ENCODE peak calls at places on chromosomes 6 and 20, in nine cellular contexts. E, T, H, G, I, X, Z, O and C are unnamed samples. For H3K36me3, the result is how much of the 10 kb centered on the place peaks cover.

GRCh38 chr6:33858053-33858475 is 54.3 kb upstream of the MLN start:
- DNase-seq in T (no peak), O (no peak), E (no peak), I (no peak), H (no peak), G (no peak), X (no peak), Z (no peak), C (no peak)

GRCh38 chr6:20589266-20589665 is 55.0 kb downstream of the CDKAL1 start:
- DNase-seq in Z (no peak), G (no peak), X (no peak), I (no peak), H (no peak), O (no peak), T (no peak), E (no peak), C (no peak)

GRCh38 chr6:24321538-24322162 is 36.2 kb downstream of the DCDC2 start:
- DNase-seq in T (no peak), H (no peak), E (no peak), Z (peak), G (no peak), I (no peak), O (peak), X (no peak), C (no peak)

GRCh38 chr20:34262488-34263288 is 21.5 kb downstream of the ASIP start:
- DNase-seq in X (no peak), I (no peak), Z (no peak), E (no peak), H (peak), G (peak), T (peak), O (peak), C (peak)

GRCh38 chr20:40689100-40689942 is at the start of gene MAFB:
- DNase-seq in G (peak), E (no peak), H (peak), O (peak), T (peak), Z (peak), X (peak), I (no peak), C (peak)

GRCh38 chr6:160837146-160837545 is 135.1 kb downstream of the PLG start:
- DNase-seq in E (no peak), G (no peak), T (no peak), H (no peak), X (no peak), I (no peak), O (no peak), Z (peak), C (no peak)

GRCh38 chr6:147999001-147999540 is 343.6 kb upstream of the SASH1 start:
- DNase-seq in H (no peak), O (no peak), E (no peak), X (no peak), I (no peak), G (no peak), Z (no peak), T (no peak), C (no peak)

GRCh38 chr6:3786131-3786530 is 34.6 kb upstream of the PXDC1 start:
- DNase-seq in E (no peak), H (no peak), G (no peak), I (no peak), T (no peak), O (no peak), X (no peak), Z (no peak), C (peak)

GRCh38 chr6:37623666-37624065 is 74.0 kb downstream of the MDGA1 start:
- DNase-seq in H (no peak), I (no peak), X (no peak), O (no peak), E (no peak), T (peak), G (no peak), Z (no peak), C (no peak)

GRCh38 chr6:141607956-141608355 is 524.8 kb upstream of the GJE1 start:
- DNase-seq in Z (no peak), O (no peak), T (no peak), H (no peak), I (no peak), X (no peak), G (no peak), E (no peak), C (no peak)

GRCh38 chr6:117530467-117531242 is 48.2 kb downstream of the DCBLD1 start:
- DNase-seq in O (no peak), X (no peak), H (no peak), I (no peak), T (no peak), E (no peak), Z (no peak), G (no peak), C (peak)

GRCh38 chr6:83309344-83309743 is 116.2 kb downstream of the RWDD2A start:
- DNase-seq in T (no peak), X (no peak), G (no peak), I (no peak), O (no peak), Z (no peak), H (no peak), E (no peak), C (no peak)

GRCh38 chr20:30484009-30484748 is 773.3 kb upstream of the DEFB115 start:
- DNase-seq in O (no peak), G (no peak), E (no peak), I (no peak), Z (no peak), T (no peak), X (no peak), H (no peak), C (no peak)

GRCh38 chr20:35008411-35009342 is 53.0 kb downstream of the MYH7B start:
- DNase-seq in E (no peak), G (peak), X (no peak), T (peak), Z (no peak), O (no peak), H (peak), I (no peak), C (no peak)

GRCh38 chr6:47235964-47236760 is 73.5 kb downstream of the TNFRSF21 start:
- DNase-seq in G (peak), H (no peak), O (no peak), I (no peak), T (no peak), X (no peak), E (no peak), Z (no peak), C (no peak)

GRCh38 chr6:169720207-169720855 is 4.0 kb downstream of the PHF10 start:
- DNase-seq in G (no peak), T (no peak), X (no peak), O (no peak), Z (peak), E (no peak), H (no peak), I (no peak), C (no peak)

GRCh38 chr6:72755752-72756151 is 133.9 kb downstream of the KCNQ5 start:
- DNase-seq in E (no peak), X (no peak), T (no peak), O (peak), I (no peak), G (no peak), H (no peak), Z (peak), C (no peak)

GRCh38 chr6:31042801-31043200 is 32.5 kb downstream of the MUC22 start:
- DNase-seq in Z (peak), T (no peak), X (no peak), H (peak), O (peak), G (peak), I (peak), E (no peak), C (peak)

GRCh38 chr6:151391471-151392428 is at the start of gene ZBTB2:
- DNase-seq in X (no peak), O (peak), I (no peak), G (peak), Z (peak), T (peak), H (peak), E (no peak), C (peak)

GRCh38 chr20:17895641-17896246 is 72.8 kb downstream of the SNX5 start:
- DNase-seq in E (no peak), G (peak), Z (peak), T (peak), I (no peak), X (no peak), O (peak), H (peak), C (peak)

GRCh38 chr6:150775804-150776203 is 89.7 kb upstream of the MTHFD1L start:
- DNase-seq in H (no peak), O (no peak), E (no peak), Z (no peak), I (no peak), T (no peak), X (no peak), G (no peak), C (no peak)

GRCh38 chr20:46004187-46004586 is 4.5 kb upstream of the MMP9 start:
- DNase-seq in O (no peak), T (no peak), Z (no peak), H (no peak), I (no peak), E (no peak), X (no peak), G (peak), C (no peak)

GRCh38 chr6:153167026-153167891 is 36.2 kb upstream of the RGS17 start:
- DNase-seq in E (no peak), H (no peak), T (no peak), Z (no peak), I (peak), G (no peak), X (peak), O (peak), C (peak)

GRCh38 chr6:136344420-136344819 is 54.8 kb upstream of the BCLAF1 start:
- DNase-seq in T (no peak), E (no peak), H (no peak), Z (no peak), I (no peak), O (peak), G (no peak), X (no peak), C (peak)

GRCh38 chr6:33988121-33989015 is 157.5 kb downstream of the GRM4 start:
- DNase-seq in I (no peak), T (no peak), Z (no peak), X (no peak), H (no peak), G (no peak), O (no peak), E (peak), C (no peak)

GRCh38 chr20:50292324-50293243 is 102.0 kb downstream of the CEBPB start:
- DNase-seq in Z (peak), X (peak), O (peak), E (no peak), I (no peak), G (peak), T (peak), H (peak), C (peak)

GRCh38 chr6:42889815-42890214 is 10.4 kb downstream of the RPL7L1 start:
- DNase-seq in Z (peak), X (no peak), I (no peak), G (no peak), E (no peak), H (no peak), O (no peak), T (no peak), C (no peak)

GRCh38 chr6:137767931-137768690 is 98.9 kb upstream of the TNFAIP3 start:
- DNase-seq in O (peak), H (no peak), I (no peak), E (no peak), Z (no peak), T (no peak), G (no peak), X (no peak), C (peak)

GRCh38 chr6:78243519-78243918 is 590.7 kb downstream of the MEI4 start:
- DNase-seq in O (peak), T (no peak), E (no peak), X (no peak), Z (no peak), I (no peak), H (no peak), G (no peak), C (no peak)

GRCh38 chr6:155253337-155253736 is 10.5 kb upstream of the CLDN20 start:
- DNase-seq in X (no peak), T (no peak), E (no peak), H (no peak), I (no peak), Z (peak), G (peak), O (no peak), C (no peak)

GRCh38 chr6:30840922-30841643 is 43.2 kb upstream of the DDR1 start:
- DNase-seq in H (no peak), E (no peak), T (no peak), Z (no peak), X (no peak), G (no peak), I (no peak), O (no peak), C (no peak)

GRCh38 chr6:28727559-28728211 is 196.1 kb downstream of the TRIM27 start:
- DNase-seq in G (no peak), E (no peak), Z (no peak), X (no peak), H (no peak), T (no peak), O (no peak), I (no peak), C (no peak)

GRCh38 chr6:144646066-144646800 is 361.1 kb downstream of the UTRN start:
- DNase-seq in G (no peak), X (no peak), E (no peak), T (no peak), Z (no peak), H (no peak), O (no peak), I (no peak), C (peak)

GRCh38 chr6:1247058-1247457 is 64.8 kb upstream of the FOXQ1 start:
- DNase-seq in I (no peak), T (no peak), X (no peak), Z (no peak), E (no peak), O (no peak), G (no peak), H (no peak), C (no peak)

GRCh38 chr6:69349776-69350175 is 447.0 kb downstream of the LMBRD1 start:
- DNase-seq in O (no peak), G (no peak), I (no peak), Z (no peak), X (no peak), E (no peak), T (peak), H (no peak), C (no peak)

DNA sequence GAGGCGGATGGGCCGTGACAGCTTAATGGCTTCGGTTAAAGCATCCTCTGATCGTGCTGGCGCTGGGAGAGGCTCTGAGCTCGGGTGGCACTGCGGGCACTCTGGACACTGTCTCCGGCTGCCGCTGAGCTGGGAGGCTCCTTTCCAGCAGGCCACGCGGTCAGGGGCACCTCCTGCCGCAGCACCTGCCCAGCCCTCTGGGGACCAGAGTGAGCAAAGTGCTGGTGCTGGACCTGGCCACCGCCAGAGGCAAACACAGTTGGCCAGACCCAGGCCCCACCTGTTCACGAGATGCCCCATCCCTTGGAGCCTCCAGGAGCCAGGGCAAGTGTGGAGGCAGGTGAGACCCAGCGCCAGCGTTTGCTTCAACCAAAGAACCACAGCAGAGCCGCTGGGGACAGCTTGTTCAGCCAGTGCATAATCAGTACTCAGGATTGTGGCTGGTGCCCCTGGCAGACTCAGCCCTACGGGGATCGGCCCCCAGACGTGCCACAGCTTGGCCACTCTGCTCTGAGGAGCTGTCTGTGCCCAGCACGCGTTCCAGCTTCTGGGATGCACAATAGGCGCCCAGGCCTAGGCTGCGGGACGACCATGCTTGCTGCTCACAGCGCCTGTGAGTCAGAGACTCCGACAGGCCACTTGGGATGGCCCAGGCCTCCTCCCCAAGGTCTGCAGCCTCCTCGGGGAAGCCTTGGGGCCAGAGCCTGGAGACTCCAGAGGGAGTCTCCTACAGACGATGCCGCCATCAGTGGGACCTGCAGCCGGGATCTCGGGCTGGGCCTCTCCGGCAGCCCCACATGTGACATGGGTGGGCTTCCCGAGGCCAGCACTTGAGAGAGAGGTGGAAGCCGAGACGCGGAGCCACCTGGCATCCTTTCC is 38.2 kb upstream of the SLCO4A1 start:
- DNase-seq in T (peak), H (no peak), I (no peak), G (no peak), Z (no peak), O (no peak), X (no peak), E (no peak), C (no peak)
- H3K4me3 ChIP-seq in T (no peak), H (no peak), I (no peak), G (peak), Z (no peak), O (no peak), X (no peak), E (no peak), C (no peak)

GRCh38 chr6:39909701-39910100 is 24.6 kb downstream of the MOCS1 start:
- DNase-seq in E (no peak), G (no peak), Z (no peak), T (no peak), I (no peak), O (no peak), X (no peak), H (no peak), C (no peak)

GRCh38 chr6:39912446-39912845 is 21.8 kb downstream of the MOCS1 start:
- DNase-seq in X (no peak), Z (no peak), T (no peak), G (no peak), I (no peak), O (no peak), H (no peak), E (no peak), C (no peak)

GRCh38 chr6:39913391-39913916 is 20.8 kb downstream of the MOCS1 start:
- DNase-seq in G (no peak), T (no peak), I (no peak), H (no peak), O (no peak), X (no peak), E (no peak), Z (no peak), C (no peak)

GRCh38 chr6:39910164-39910563 is 24.1 kb downstream of the MOCS1 start:
- DNase-seq in T (no peak), E (no peak), O (no peak), H (no peak), I (no peak), G (no peak), X (no peak), Z (no peak), C (no peak)

GRCh38 chr6:39911513-39912125 is 22.6 kb downstream of the MOCS1 start:
- DNase-seq in G (no peak), X (no peak), E (no peak), I (no peak), H (no peak), Z (no peak), O (no peak), T (no peak), C (no peak)
- H3K36me3 ChIP-seq in G (half or more), X (under half), E (under half), I (under half), H (under half), Z (under half), O (under half), T (under half), C (half or more)

GRCh38 chr6:158283304-158284005 is 28.8 kb upstream of the TULP4 start:
- DNase-seq in T (no peak), X (no peak), Z (peak), E (no peak), I (no peak), O (peak), H (no peak), G (no peak), C (peak)
- H3K4me3 ChIP-seq in T (no peak), X (no peak), Z (peak), E (no peak), I (no peak), O (no peak), H (no peak), G (no peak), C (no peak)

GRCh38 chr20:10643560-10643873 is 30.3 kb downstream of the JAG1 start:
- DNase-seq in O (no peak), T (no peak), Z (no peak), I (no peak), E (no peak), H (no peak), G (no peak), X (no peak), C (no peak)

GRCh38 chr20:10642859-10643559 is 30.8 kb downstream of the JAG1 start:
- DNase-seq in I (no peak), Z (no peak), T (no peak), X (no peak), G (no peak), H (no peak), E (no peak), O (no peak), C (no peak)

GRCh38 chr20:10645205-10645570 is 28.6 kb downstream of the JAG1 start:
- DNase-seq in E (no peak), T (no peak), O (no peak), X (no peak), H (no peak), Z (no peak), G (no peak), I (no peak), C (no peak)

GRCh38 chr20:10646006-10646405 is 27.8 kb downstream of the JAG1 start:
- DNase-seq in O (no peak), X (no peak), T (no peak), Z (no peak), H (no peak), E (no peak), I (no peak), G (no peak), C (no peak)

GRCh38 chr20:10644458-10645204 is 29.2 kb downstream of the JAG1 start:
- DNase-seq in Z (no peak), X (no peak), H (no peak), E (no peak), O (no peak), G (no peak), I (no peak), T (no peak), C (no peak)
- H3K36me3 ChIP-seq in Z (half or more), X (under half), H (under half), E (half or more), O (half or more), G (half or more), I (under half), T (under half), C (half or more)

GRCh38 chr20:37528442-37529213 is 952 bp upstream of the BLCAP start:
- DNase-seq in T (no peak), Z (no peak), I (no peak), G (no peak), H (no peak), X (no peak), O (no peak), E (no peak), C (no peak)

GRCh38 chr20:37529214-37529967 is 1.7 kb upstream of the BLCAP start:
- DNase-seq in I (no peak), E (no peak), Z (no peak), O (no peak), T (no peak), X (no peak), G (no peak), H (no peak), C (no peak)

GRCh38 chr20:37529968-37530600 is 2.4 kb upstream of the BLCAP start:
- DNase-seq in X (no peak), G (no peak), Z (no peak), H (no peak), T (no peak), I (no peak), O (no peak), E (no peak), C (no peak)

GRCh38 chr20:37531856-37532255 is 4.2 kb upstream of the BLCAP start:
- DNase-seq in I (no peak), X (no peak), H (no peak), Z (no peak), T (no peak), O (no peak), E (no peak), G (peak), C (no peak)

DNA sequence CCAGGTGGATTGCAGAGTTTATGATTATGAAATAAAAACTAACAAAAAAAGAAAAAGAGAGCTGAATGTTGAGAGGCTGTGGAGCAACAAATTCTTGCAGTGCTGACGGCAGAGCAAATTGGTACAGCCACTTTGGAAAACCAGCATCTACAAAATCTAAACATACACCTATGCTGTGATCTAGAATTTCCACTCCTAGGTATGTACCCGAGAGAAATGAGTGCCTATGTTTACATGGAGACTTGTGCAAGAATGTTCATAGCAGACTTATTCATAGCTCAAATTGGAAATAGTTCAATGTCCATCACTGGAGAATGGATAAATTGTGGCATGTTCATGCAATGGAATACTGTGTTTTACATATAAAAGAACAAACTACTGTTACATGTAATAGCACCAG is 3.0 kb upstream of the BLCAP start:
- DNase-seq in O (no peak), E (no peak), T (no peak), H (no peak), Z (no peak), G (no peak), I (no peak), X (no peak), C (no peak)
- H3K4me3 ChIP-seq in O (no peak), E (no peak), T (no peak), H (no peak), Z (no peak), G (no peak), I (no peak), X (no peak), C (no peak)

GRCh38 chr6:131175559-131175958 is 40.3 kb downstream of the AKAP7 start:
- DNase-seq in Z (no peak), E (no peak), H (no peak), I (no peak), T (no peak), X (no peak), G (no peak), O (no peak), C (no peak)
- H3K36me3 ChIP-seq in Z (under half), E (under half), H (under half), I (under half), T (under half), X (under half), G (under half), O (under half), C (under half)

GRCh38 chr6:133854167-133854632 is 34.7 kb upstream of the TCF21 start:
- DNase-seq in O (no peak), X (no peak), E (no peak), Z (peak), H (no peak), G (no peak), T (no peak), I (no peak), C (no peak)
- H3K4me3 ChIP-seq in O (peak), X (peak), E (peak), Z (peak), H (no peak), G (peak), T (no peak), I (no peak), C (no peak)

GRCh38 chr20:38079353-38079752 is 45.8 kb downstream of the RPRD1B start:
- DNase-seq in I (no peak), Z (no peak), T (no peak), H (no peak), X (no peak), O (no peak), E (no peak), G (no peak), C (no peak)
- H3K36me3 ChIP-seq in I (under half), Z (under half), T (under half), H (under half), X (under half), O (under half), E (under half), G (under half), C (under half)